ENCODE peak calls at places on chromosome 9, in six cellular contexts. S is cardiac fibroblast, T is endothelial cell of umbilical vein, F is prostate gland, I is fibroblast of the aortic adventitia, O is AG04450. H is an unnamed sample.

GRCh38 chr9:131608469-131609115 is 63.3 kb downstream of the PRRT1B start:
- DNase-seq in S (peak), T (peak), F (peak), I (peak), O (peak), H (no peak)

GRCh38 chr9:75088646-75089368 is 493 bp downstream of the OSTF1 start:
- DNase-seq in S (peak), T (peak), F (peak), I (peak), O (no peak), H (peak)

GRCh38 chr9:71741841-71742648 is 26.3 kb downstream of the CEMIP2 start:
- DNase-seq in S (peak), T (peak), F (peak), I (peak), O (peak), H (no peak)

GRCh38 chr9:127877566-127877998 is at the start of gene AK1:
- DNase-seq in S (peak), T (peak), F (peak), I (peak), O (no peak), H (peak)

GRCh38 chr9:120839146-120839545 is 3.6 kb downstream of the PSMD5 start:
- DNase-seq in S (no peak), T (no peak), F (no peak), I (peak), O (no peak), H (no peak)

GRCh38 chr9:86577420-86578333 is 223.5 kb upstream of the TUT7 start:
- DNase-seq in S (no peak), T (no peak), F (no peak), I (no peak), O (no peak), H (no peak)

GRCh38 chr9:129496187-129497063 is 124.5 kb downstream of the C9orf50 start:
- DNase-seq in S (peak), T (peak), F (peak), I (peak), O (peak), H (peak)

GRCh38 chr9:77020438-77021264 is 1.2 kb downstream of the FOXB2 start:
- DNase-seq in S (no peak), T (no peak), F (no peak), I (no peak), O (no peak), H (no peak)

GRCh38 chr9:114746591-114746990 is 59.2 kb downstream of the TNFSF15 start:
- DNase-seq in S (no peak), T (no peak), F (no peak), I (peak), O (no peak), H (no peak)

GRCh38 chr9:14515564-14516198 is 177.6 kb downstream of the ZDHHC21 start:
- DNase-seq in S (no peak), T (no peak), F (no peak), I (no peak), O (no peak), H (peak)

GRCh38 chr9:105973811-105974407 is 279.6 kb downstream of the TMEM38B start:
- DNase-seq in S (peak), T (no peak), F (no peak), I (no peak), O (no peak), H (no peak)

GRCh38 chr9:31100311-31100710 is 1284.1 kb upstream of the ACO1 start:
- DNase-seq in S (no peak), T (no peak), F (no peak), I (no peak), O (no peak), H (no peak)

GRCh38 chr9:10127867-10128266 is 484.9 kb downstream of the PTPRD start:
- DNase-seq in S (no peak), T (no peak), F (no peak), I (peak), O (no peak), H (no peak)

GRCh38 chr9:70407081-70407503 is 7.4 kb downstream of the KLF9 start:
- DNase-seq in S (peak), T (peak), F (no peak), I (peak), O (peak), H (no peak)

DNA sequence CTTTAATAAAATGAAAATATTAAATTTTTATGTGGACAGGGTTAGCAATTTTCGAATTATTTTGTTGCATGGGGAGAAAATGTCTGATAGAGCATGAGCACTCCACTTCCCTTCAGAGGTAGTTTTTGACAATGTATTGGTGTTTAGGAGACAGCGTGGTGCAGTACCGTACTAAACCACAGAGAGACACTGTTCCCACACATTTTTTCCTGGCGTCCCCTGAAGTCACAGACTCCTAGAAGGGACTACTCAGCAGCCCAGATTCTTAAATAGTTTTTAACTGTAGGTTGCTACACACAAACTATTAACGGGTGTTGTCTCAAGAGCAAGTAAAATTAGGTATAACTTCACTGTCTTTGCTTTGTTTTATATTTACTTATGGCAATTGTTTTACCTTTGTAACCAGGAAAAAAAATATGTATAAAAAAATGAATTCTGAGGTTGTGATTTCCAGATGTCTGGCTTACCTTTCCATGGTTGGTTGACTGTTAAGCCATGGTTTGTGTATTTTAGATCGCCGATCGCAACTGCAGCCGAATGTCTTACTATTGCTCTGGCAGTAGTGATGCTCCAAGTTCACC is 171.2 kb downstream of the DOCK8 start:
- DNase-seq in S (peak), T (peak), F (peak), I (peak), O (peak), H (peak)
- TF ChIP-seq CTCF in S (peak), T (peak), F (peak), I (peak), O (peak), H (peak)

DNA sequence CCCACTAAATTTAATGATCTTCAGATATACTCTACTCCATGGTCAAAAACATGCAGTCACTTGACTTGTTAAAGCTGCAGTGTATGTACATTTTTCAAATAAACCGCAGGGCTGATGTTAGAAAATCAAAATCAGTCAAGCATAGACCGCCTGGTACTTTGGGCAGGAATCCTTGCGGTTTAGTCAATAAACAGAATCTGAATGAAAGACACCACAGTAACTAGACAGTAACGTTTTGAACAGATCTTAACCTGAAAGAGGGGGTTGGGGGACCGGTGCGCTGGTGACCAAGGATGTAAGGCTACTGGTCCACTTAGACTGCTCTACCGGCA is 188.8 kb downstream of the BNC2 start:
- DNase-seq in S (no peak), T (no peak), F (no peak), I (no peak), O (no peak), H (no peak)
- TF ChIP-seq CTCF in S (no peak), T (no peak), F (no peak), I (no peak), O (no peak), H (no peak)

DNA sequence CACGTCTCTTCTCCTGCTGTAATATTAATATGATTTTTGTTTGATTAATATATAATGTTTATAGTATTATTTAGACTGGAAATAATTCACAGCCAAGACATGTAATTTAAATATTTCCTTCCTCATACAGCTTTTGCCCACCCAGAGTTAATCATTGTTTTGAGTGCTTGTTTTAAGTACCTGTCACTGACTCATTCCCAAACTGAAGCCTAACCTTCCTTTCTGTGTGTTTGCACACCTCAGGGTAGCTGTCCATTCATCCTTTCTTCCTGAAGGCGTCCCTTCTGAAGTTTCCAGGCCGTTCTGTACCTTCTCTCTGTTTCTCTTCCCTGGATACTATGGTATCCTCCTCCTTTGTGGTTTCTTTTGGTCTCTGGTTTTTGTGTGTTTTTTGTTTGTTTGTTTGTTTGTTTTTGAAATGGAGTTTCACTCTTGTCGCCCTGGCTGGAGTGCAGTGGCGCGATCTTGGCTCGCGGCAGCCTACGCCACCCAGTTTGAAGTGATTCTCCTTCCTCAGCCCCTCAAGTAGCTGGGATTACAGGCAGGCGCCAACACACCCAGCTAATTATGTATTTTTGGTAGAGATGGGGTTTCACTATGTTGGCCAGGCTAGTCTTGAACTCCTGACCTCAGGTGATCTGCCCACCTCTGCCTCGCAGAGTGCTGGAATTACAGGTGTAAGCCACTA is 312.4 kb downstream of the DOCK8 start:
- DNase-seq in S (no peak), T (no peak), F (no peak), I (no peak), O (no peak), H (no peak)
- TF ChIP-seq CTCF in S (no peak), T (no peak), F (no peak), I (no peak), O (no peak), H (no peak)

GRCh38 chr9:95182854-95183563 is 134.5 kb downstream of the FANCC start:
- DNase-seq in S (no peak), T (no peak), F (no peak), I (no peak), O (no peak), H (no peak)
- TF ChIP-seq CTCF in S (peak), T (no peak), F (no peak), I (peak), O (no peak), H (peak)